ENCODE peak calls at places on chromosomes 16 and 17, in seven cellular contexts. R, Z, X, Y, I, S and K are unnamed samples.

GRCh38 chr17:28482551-28483199 is 9.2 kb downstream of the SLC13A2 start:
- DNase-seq in R (no peak), Z (no peak), X (no peak), Y (no peak), I (no peak), S (no peak), K (no peak)

GRCh38 chr17:49881054-49881402 is 33.2 kb upstream of the TAC4 start:
- DNase-seq in R (no peak), Z (no peak), X (no peak), Y (no peak), I (no peak), S (no peak), K (no peak)

GRCh38 chr16:66717112-66717675 is 20.7 kb upstream of the CMTM4 start:
- DNase-seq in R (peak), Z (peak), X (no peak), Y (no peak), I (no peak), S (no peak), K (peak)

GRCh38 chr17:36475346-36475970 is 11.0 kb upstream of the ZNHIT3 start:
- DNase-seq in R (no peak), Z (no peak), X (no peak), Y (no peak), I (no peak), S (no peak), K (no peak)

GRCh38 chr16:31085873-31086628 is 2.7 kb downstream of the PRSS53 start:
- DNase-seq in R (no peak), Z (no peak), X (no peak), Y (no peak), I (no peak), S (no peak), K (no peak)

GRCh38 chr16:83002351-83003334 is 375.9 kb downstream of the CDH13 start:
- DNase-seq in R (peak), Z (no peak), X (peak), Y (no peak), I (no peak), S (no peak), K (no peak)

GRCh38 chr16:4679854-4680636 is 13.3 kb upstream of the NUDT16L1 start:
- DNase-seq in R (peak), Z (no peak), X (no peak), Y (no peak), I (no peak), S (no peak), K (no peak)

GRCh38 chr17:16935786-16936185 is 36.1 kb downstream of the TNFRSF13B start:
- DNase-seq in R (no peak), Z (no peak), X (no peak), Y (no peak), I (no peak), S (no peak), K (no peak)

GRCh38 chr16:35561346-35561745 is 2101.9 kb downstream of the TP53TG3F start:
- DNase-seq in R (no peak), Z (no peak), X (no peak), Y (no peak), I (no peak), S (no peak), K (no peak)

GRCh38 chr17:55794681-55795080 is 43.8 kb downstream of the PCTP start:
- DNase-seq in R (no peak), Z (no peak), X (no peak), Y (no peak), I (no peak), S (no peak), K (no peak)

GRCh38 chr16:55501549-55502322 is 7.1 kb upstream of the LPCAT2 start:
- DNase-seq in R (peak), Z (no peak), X (no peak), Y (peak), I (no peak), S (no peak), K (no peak)

GRCh38 chr17:7107012-7107754 is 7.4 kb downstream of the ASGR2 start:
- DNase-seq in R (no peak), Z (no peak), X (no peak), Y (no peak), I (no peak), S (no peak), K (no peak)

GRCh38 chr16:69087161-69087581 is 18.3 kb upstream of the HAS3 start:
- DNase-seq in R (no peak), Z (no peak), X (no peak), Y (no peak), I (no peak), S (no peak), K (no peak)

GRCh38 chr16:88703486-88704309 is 2.5 kb downstream of the RNF166 start:
- DNase-seq in R (no peak), Z (no peak), X (no peak), Y (no peak), I (no peak), S (no peak), K (no peak)

GRCh38 chr17:82023447-82024241 is 539 bp downstream of the LRRC45 start:
- DNase-seq in R (peak), Z (no peak), X (no peak), Y (peak), I (no peak), S (peak), K (no peak)

GRCh38 chr16:79365687-79366086 is 234.8 kb downstream of the MAF start:
- DNase-seq in R (no peak), Z (no peak), X (no peak), Y (no peak), I (no peak), S (no peak), K (no peak)